ENCODE peak calls at places on chromosomes 1 and 21, in seven cellular contexts. Z, R, O, U, D, F and L are unnamed samples.

GRCh38 chr1:207031632-207032258 is 811 bp downstream of the C1orf116 start:
- DNase-seq in D (no peak), R (no peak), Z (no peak), U (no peak), O (no peak), F (no peak), L (no peak)

GRCh38 chr1:91894036-91894761 is 8.2 kb upstream of the TGFBR3 start:
- DNase-seq in R (no peak), Z (no peak), O (no peak), U (no peak), F (no peak), D (no peak), L (no peak)

GRCh38 chr1:193850745-193851144 is 664.3 kb upstream of the B3GALT2 start:
- DNase-seq in Z (no peak), F (no peak), R (no peak), D (no peak), U (no peak), O (no peak), L (no peak)

GRCh38 chr1:15339580-15339979 is 70.1 kb upstream of the EFHD2 start:
- DNase-seq in U (no peak), R (no peak), F (no peak), O (no peak), Z (no peak), D (no peak), L (no peak)

GRCh38 chr1:196723325-196724185 is 51.1 kb upstream of the CFHR3 start:
- DNase-seq in R (peak), F (no peak), Z (peak), O (peak), U (no peak), D (peak), L (peak)

GRCh38 chr1:222794656-222795474 is 20.0 kb upstream of the DISP1 start:
- DNase-seq in Z (peak), F (no peak), R (no peak), O (no peak), D (no peak), U (no peak), L (no peak)

GRCh38 chr1:6491966-6492365 is 499 bp upstream of the PLEKHG5 start:
- DNase-seq in R (no peak), U (no peak), Z (no peak), O (no peak), D (no peak), F (no peak), L (no peak)

GRCh38 chr1:162197041-162197511 is 127.6 kb downstream of the NOS1AP start:
- DNase-seq in U (no peak), D (no peak), R (no peak), Z (no peak), O (no peak), F (no peak), L (no peak)

GRCh38 chr1:200176181-200176580 is 148.7 kb downstream of the NR5A2 start:
- DNase-seq in D (no peak), U (no peak), R (no peak), Z (no peak), F (no peak), O (no peak), L (no peak)

GRCh38 chr1:212738330-212738729 is 38.7 kb upstream of the BATF3 start:
- DNase-seq in O (no peak), R (no peak), D (no peak), Z (no peak), F (no peak), U (no peak), L (no peak)

GRCh38 chr1:30302808-30303310 is 420.5 kb downstream of the MATN1 start:
- DNase-seq in Z (no peak), U (no peak), O (no peak), R (no peak), F (no peak), D (no peak), L (no peak)

GRCh38 chr1:27330786-27331185 is 8.8 kb downstream of the TMEM222 start:
- DNase-seq in U (no peak), O (no peak), D (no peak), F (no peak), R (no peak), Z (no peak), L (no peak)

GRCh38 chr1:116987256-116987555 is 14.4 kb upstream of the CD101 start:
- DNase-seq in U (no peak), Z (no peak), O (no peak), D (no peak), R (no peak), F (no peak), L (no peak)

GRCh38 chr1:109928591-109929111 is 18.0 kb downstream of the CSF1 start:
- DNase-seq in Z (no peak), D (no peak), R (no peak), F (no peak), U (peak), O (no peak), L (no peak)

GRCh38 chr1:111476761-111477309 is 3.1 kb downstream of the C1orf162 start:
- DNase-seq in O (no peak), U (no peak), R (peak), D (no peak), Z (no peak), F (no peak), L (peak)
- TF ChIP-seq CTCF in O (no peak), U (no peak), R (no peak), D (no peak), Z (no peak), F (no peak), L (no peak)

DNA sequence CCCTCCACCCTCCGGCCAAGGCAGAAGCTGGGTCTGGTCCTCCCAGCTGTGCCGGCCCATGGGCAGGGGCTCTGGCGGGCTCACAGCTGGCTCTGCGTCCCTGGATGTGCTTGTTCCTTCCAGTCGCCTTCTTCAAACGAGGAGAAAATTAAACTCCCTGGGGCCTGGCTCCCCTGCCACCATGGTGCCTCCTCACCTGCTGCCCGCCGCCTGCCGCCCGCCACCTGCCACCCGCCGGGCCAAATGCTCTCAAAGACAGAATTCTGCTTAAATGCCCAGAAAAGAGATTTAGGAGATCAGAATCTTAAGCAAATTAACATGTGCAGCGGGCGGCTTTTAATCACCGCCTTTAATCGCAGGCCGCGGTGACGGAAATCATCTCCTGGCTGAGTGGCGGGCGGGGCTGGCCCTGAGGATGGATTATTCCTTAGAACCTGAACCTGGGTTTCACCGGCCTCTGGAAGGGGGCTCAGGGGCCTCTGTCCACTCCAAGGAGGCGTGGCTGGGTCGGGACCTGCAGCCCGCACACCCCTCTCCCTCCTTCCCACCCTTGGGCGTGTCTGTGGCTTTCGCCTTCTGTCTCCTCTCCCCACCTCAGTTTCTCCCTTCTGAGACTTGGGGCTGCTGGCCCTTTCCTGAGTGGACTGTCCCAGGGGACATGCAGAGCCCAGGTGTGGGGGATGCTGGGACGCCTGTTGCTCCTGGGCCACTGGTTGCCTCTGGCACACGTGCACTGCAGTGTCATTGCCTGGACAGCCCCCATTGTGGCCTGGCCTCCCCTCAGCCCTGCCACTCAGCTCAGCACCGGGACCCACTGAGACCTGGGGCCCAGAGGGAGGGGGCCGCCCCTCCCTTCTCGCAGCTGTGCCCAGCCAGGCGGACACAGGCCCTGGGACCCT is 10.5 kb upstream of the PLCH2 start:
- DNase-seq in O (no peak), F (no peak), Z (no peak), R (no peak), D (no peak), U (no peak), L (no peak)
- TF ChIP-seq CTCF in O (no peak), F (no peak), Z (no peak), R (no peak), D (no peak), U (no peak), L (no peak)

GRCh38 chr21:45270306-45270821 is 17.3 kb downstream of the POFUT2 start:
- DNase-seq in U (no peak), R (no peak), F (no peak), Z (peak), O (peak), D (no peak), L (no peak)
- TF ChIP-seq CTCF in U (no peak), R (peak), F (no peak), Z (no peak), O (peak), D (peak), L (peak)

GRCh38 chr21:38869946-38870345 is 64.2 kb downstream of the ETS2 start:
- DNase-seq in F (no peak), D (no peak), R (no peak), Z (peak), O (no peak), U (no peak), L (no peak)
- TF ChIP-seq CTCF in F (no peak), D (no peak), R (no peak), Z (no peak), O (no peak), U (no peak), L (no peak)

DNA sequence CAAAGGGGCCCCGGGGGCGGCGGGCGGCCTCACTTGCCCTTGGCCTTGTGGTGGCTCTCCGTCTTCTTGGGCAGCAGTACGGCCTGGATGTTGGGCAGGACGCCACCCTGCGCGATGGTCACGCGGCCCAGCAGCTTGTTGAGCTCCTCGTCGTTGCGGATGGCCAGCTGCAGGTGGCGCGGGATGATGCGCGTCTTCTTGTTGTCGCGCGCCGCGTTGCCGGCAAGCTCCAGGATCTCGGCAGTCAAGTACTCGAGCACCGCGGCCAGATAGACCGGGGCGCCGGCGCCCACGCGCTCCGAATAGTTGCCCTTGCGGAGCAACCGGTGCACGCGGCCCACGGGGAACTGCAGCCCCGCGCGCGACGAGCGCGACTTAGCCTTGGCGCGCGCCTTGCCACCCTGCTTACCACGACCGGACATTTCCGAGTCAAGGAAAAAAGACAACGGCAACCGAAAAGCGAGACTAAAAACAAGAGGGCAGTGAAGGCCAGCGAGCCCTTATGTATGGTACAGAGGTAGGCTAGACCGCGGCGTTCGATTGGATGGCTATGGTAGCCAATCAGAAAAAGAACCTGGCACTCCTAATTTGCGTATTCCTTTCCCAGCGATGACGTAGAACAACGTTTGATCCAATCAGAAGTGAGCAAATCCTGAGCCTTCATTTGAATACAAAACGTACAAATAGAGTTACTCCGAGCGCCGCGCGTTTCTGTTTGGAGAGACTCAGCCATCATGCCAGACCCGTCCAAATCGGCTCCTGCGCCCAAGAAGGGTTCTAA is 29.6 kb upstream of the RNF187 start:
- DNase-seq in Z (peak), F (peak), U (peak), D (peak), O (peak), R (peak), L (peak)
- TF ChIP-seq CTCF in Z (no peak), F (no peak), U (peak), D (peak), O (peak), R (peak), L (no peak)

DNA sequence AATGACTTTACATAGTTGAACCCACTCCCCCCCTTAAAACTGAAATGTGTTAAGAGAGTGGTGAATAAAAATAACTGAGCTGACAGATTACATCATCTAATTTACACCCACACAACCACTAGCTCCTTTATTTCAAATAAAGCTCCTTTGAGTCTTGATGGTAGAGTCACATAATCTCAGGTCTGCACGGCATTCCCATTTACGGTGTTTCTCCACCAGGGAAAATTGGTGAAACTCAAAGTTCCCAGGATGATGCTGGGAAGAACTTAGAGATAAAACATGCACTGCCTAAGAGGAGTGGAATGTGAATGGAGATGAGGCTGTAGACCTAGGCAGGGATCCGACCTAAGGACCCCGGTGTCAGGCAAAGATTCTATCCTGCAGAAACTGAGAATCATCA is 727.8 kb upstream of the ADAMTS5 start:
- DNase-seq in Z (no peak), F (no peak), U (no peak), D (no peak), O (peak), R (no peak), L (no peak)
- TF ChIP-seq CTCF in Z (no peak), F (no peak), U (no peak), D (no peak), O (no peak), R (no peak), L (no peak)

GRCh38 chr1:44674113-44675000 is at the start of the genes ARMH1 and TMEM53:
- DNase-seq in U (peak), F (peak), O (peak), D (peak), R (peak), Z (peak), L (peak)
- TF ChIP-seq CTCF in U (no peak), F (no peak), O (no peak), D (no peak), R (peak), Z (no peak), L (no peak)

GRCh38 chr1:108121361-108122143 is 78.6 kb downstream of the SLC25A24 start:
- DNase-seq in F (no peak), O (peak), D (peak), U (peak), Z (peak), R (no peak), L (no peak)
- TF ChIP-seq CTCF in F (no peak), O (peak), D (peak), U (peak), Z (no peak), R (no peak), L (no peak)

GRCh38 chr1:11272842-11273594 is at the start of gene UBIAD1:
- DNase-seq in F (peak), U (peak), D (peak), O (peak), Z (peak), R (peak), L (peak)

GRCh38 chr1:11279152-11279551 is 6.2 kb downstream of the UBIAD1 start:
- DNase-seq in Z (no peak), O (no peak), D (no peak), U (no peak), F (no peak), R (no peak), L (no peak)

GRCh38 chr1:11272544-11272841 is 505 bp upstream of the UBIAD1 start:
- DNase-seq in O (no peak), Z (no peak), F (no peak), D (no peak), R (no peak), U (no peak), L (no peak)

GRCh38 chr1:11279630-11280029 is 6.6 kb downstream of the UBIAD1 start:
- DNase-seq in F (no peak), D (no peak), Z (no peak), U (no peak), R (no peak), O (no peak), L (no peak)

DNA sequence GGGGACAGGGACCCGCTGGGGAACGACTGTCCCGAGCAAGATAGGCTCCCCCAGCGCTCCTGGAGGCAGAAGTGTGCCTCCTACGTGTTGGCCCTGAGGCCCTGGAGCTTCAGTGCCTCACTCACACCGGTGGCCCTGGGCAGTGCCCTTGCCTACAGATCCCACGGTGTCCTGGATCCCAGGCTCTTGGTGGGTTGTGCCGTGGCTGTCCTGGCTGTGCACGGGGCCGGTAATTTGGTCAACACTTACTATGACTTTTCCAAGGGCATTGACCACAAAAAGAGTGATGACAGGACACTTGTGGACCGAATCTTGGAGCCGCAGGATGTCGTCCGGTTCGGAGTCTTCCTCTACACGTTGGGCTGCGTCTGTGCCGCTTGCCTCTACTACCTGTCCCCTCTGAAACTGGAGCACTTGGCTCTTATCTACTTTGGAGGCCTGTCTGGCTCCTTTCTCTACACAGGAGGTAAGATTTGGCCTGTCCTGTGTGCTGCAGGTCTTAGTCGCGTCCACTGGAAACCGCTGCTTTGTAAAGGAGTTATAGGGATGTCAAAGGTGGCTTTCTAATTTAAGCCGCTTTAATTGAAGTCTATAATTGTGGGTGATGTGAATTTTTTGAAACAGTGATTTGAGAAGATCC is 717 bp downstream of the UBIAD1 start:
- DNase-seq in R (no peak), Z (no peak), D (peak), F (no peak), U (no peak), O (no peak), L (no peak)
- TF ChIP-seq CTCF in R (no peak), Z (no peak), D (no peak), F (no peak), U (no peak), O (no peak), L (no peak)

DNA sequence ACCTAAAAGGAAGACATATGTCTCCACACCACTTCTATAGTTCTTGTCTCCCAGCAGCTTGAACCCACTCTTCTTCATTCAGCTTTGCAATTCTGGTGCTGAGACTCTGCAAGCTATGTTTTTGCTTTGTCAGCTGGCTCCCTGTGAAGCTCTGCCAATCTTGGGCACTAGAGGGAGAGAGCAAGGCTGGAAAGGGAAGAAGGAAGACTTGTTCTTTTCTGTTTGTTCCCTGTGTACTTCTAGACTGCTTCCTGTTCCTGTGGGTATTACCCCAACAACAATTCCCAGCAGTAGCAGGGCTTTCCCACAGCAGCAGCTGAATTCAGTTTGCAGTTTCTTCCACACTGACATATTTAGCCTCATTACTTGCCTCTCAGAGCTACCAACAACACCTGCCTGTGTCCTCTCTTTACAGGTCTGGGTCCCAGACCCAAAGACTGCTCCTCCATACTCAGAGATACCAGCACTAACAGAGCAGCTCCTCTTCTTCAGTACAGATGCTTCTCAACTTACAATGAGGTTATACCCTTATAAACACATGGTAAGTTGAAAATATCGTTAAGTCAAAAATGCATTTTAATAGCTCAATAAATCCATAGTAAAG is 275.2 kb upstream of the NEGR1 start:
- DNase-seq in O (peak), U (no peak), R (no peak), D (peak), F (no peak), Z (no peak), L (no peak)
- TF ChIP-seq CTCF in O (peak), U (peak), R (no peak), D (peak), F (no peak), Z (no peak), L (no peak)